ENCODE peak calls at places on chromosomes 3 and 15, in eight cellular contexts. O is body of pancreas, H is heart left ventricle, Y is IMR-90, V is Peyer's patch, J is ovary, M is endothelial cell of umbilical vein, P is uterus. L is an unnamed sample. For H3K27me3, the result is how much of the 10 kb centered on the place peaks cover.

GRCh38 chr3:61772439-61772838 is 211.1 kb downstream of the PTPRG start:
- DNase-seq in O (no peak), H (no peak), Y (peak), V (no peak), J (no peak), M (no peak), P (no peak), L (no peak)

GRCh38 chr3:194750409-194750808 is 64.7 kb downstream of the FAM43A start:
- DNase-seq in O (no peak), H (no peak), Y (no peak), V (no peak), J (no peak), M (no peak), P (no peak), L (no peak)

GRCh38 chr3:62379206-62379834 is 6.0 kb upstream of the FEZF2 start:
- DNase-seq in O (no peak), H (no peak), Y (no peak), V (no peak), J (no peak), M (no peak), P (no peak), L (no peak)

GRCh38 chr3:127158614-127159221 is 34.2 kb upstream of the PRR23E start:
- DNase-seq in O (no peak), H (no peak), Y (no peak), V (no peak), J (no peak), M (peak), P (no peak), L (no peak)

GRCh38 chr3:87307805-87308204 is 31.4 kb upstream of the POU1F1 start:
- DNase-seq in O (no peak), H (no peak), Y (no peak), V (no peak), J (no peak), M (no peak), P (no peak), L (no peak)

GRCh38 chr15:48674876-48675275 is 29.4 kb upstream of the FBN1 start:
- DNase-seq in O (no peak), H (no peak), Y (peak), V (no peak), J (no peak), M (no peak), P (no peak), L (no peak)

GRCh38 chr3:126469479-126469878 is 6.2 kb downstream of the ZXDC start:
- DNase-seq in O (peak), H (no peak), Y (no peak), V (no peak), J (no peak), M (no peak), P (peak), L (no peak)

GRCh38 chr3:25728101-25728500 is 55.1 kb downstream of the NGLY1 start:
- DNase-seq in O (no peak), H (no peak), Y (peak), V (no peak), J (no peak), M (no peak), P (no peak), L (no peak)

GRCh38 chr3:190172751-190173150 is 52.1 kb upstream of the P3H2 start:
- DNase-seq in O (no peak), H (no peak), Y (peak), V (no peak), J (no peak), M (no peak), P (no peak), L (no peak)

GRCh38 chr3:27570421-27571106 is 86.4 kb upstream of the SLC4A7 start:
- DNase-seq in O (no peak), H (peak), Y (no peak), V (no peak), J (no peak), M (no peak), P (no peak), L (no peak)

GRCh38 chr3:60555704-60556340 is 695.4 kb downstream of the FHIT start:
- DNase-seq in O (no peak), H (no peak), Y (peak), V (no peak), J (no peak), M (no peak), P (no peak), L (no peak)

GRCh38 chr3:29644261-29644660 is 363.4 kb downstream of the RBMS3 start:
- DNase-seq in O (no peak), H (no peak), Y (no peak), V (no peak), J (no peak), M (no peak), P (no peak), L (no peak)

GRCh38 chr3:81726735-81727134 is 34.7 kb downstream of the GBE1 start:
- DNase-seq in O (no peak), H (no peak), Y (peak), V (no peak), J (no peak), M (peak), P (no peak), L (no peak)

GRCh38 chr3:126156468-126156867 is 23.9 kb downstream of the ALDH1L1 start:
- DNase-seq in O (no peak), H (no peak), Y (no peak), V (peak), J (no peak), M (no peak), P (no peak), L (no peak)

GRCh38 chr3:132321321-132321720 is 4.1 kb downstream of the ACP3 start:
- DNase-seq in O (peak), H (no peak), Y (no peak), V (no peak), J (no peak), M (no peak), P (no peak), L (no peak)

GRCh38 chr3:100221159-100221558 is 39.6 kb upstream of the TBC1D23 start:
- DNase-seq in O (no peak), H (no peak), Y (no peak), V (no peak), J (no peak), M (no peak), P (no peak), L (no peak)

GRCh38 chr3:7657214-7658112 is 796.5 kb downstream of the GRM7 start:
- DNase-seq in O (no peak), H (no peak), Y (no peak), V (no peak), J (no peak), M (no peak), P (no peak), L (no peak)

DNA sequence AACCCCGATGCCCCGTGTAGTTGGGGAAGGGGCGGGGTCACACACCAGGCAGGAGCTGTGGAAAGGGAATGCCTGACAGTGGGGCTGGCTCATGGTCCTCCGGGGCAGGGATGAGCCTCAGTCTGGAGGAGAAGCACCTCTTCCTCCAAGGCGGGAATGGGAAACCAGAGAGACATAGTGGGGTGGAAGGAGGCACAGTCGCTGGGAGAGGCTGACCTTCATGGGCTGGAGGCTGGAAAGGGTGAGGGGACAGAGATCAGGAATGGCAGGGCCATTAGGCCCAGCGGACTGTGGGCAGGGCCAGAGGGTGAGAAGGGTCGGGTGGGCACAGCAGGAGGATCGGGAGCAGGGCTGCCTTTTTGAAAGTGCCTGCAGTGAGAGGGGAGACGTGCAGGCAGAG is 65.8 kb upstream of the LINGO1 start:
- DNase-seq in O (no peak), H (no peak), Y (no peak), V (no peak), J (no peak), M (no peak), P (no peak), L (no peak)
- H3K27me3 ChIP-seq in O (under half), H (under half), Y (under half), V (under half), J (under half), M (under half), P (under half), L (half or more)

DNA sequence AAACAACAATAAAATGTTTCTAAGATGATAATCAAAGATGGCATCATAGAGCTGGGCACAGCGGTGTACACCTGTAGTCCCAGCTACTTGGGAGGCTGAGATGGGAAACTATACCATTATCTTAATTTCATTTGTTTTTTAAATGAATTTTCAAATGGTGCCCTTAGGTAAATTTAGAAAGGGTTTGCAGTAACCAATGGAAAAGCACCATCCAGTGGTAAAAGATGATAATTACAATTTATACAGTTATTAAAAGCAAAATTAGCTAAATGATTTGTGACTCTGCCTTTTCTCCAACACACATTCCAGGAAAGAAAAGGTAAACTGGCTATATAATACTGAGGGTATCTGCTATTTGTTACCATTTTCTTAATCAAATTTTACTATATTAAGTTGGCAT is 14.4 kb upstream of the ANKRD28 start:
- DNase-seq in O (no peak), H (no peak), Y (peak), V (no peak), J (no peak), M (peak), P (no peak), L (no peak)
- TF ChIP-seq CTCF in O (peak), H (peak), Y (peak), V (peak), J (peak), M (peak), P (peak), L (peak)

GRCh38 chr3:71064976-71065763 is 518.4 kb downstream of the FOXP1 start:
- DNase-seq in O (peak), H (peak), Y (peak), V (peak), J (peak), M (peak), P (peak), L (no peak)

GRCh38 chr3:71064288-71064975 is 519.1 kb downstream of the FOXP1 start:
- DNase-seq in O (no peak), H (peak), Y (peak), V (peak), J (peak), M (peak), P (peak), L (no peak)

GRCh38 chr3:71062920-71063767 is 520.4 kb downstream of the FOXP1 start:
- DNase-seq in O (no peak), H (no peak), Y (peak), V (no peak), J (no peak), M (peak), P (no peak), L (no peak)

GRCh38 chr3:71062037-71062919 is 521.2 kb downstream of the FOXP1 start:
- DNase-seq in O (no peak), H (no peak), Y (peak), V (no peak), J (no peak), M (peak), P (no peak), L (no peak)

DNA sequence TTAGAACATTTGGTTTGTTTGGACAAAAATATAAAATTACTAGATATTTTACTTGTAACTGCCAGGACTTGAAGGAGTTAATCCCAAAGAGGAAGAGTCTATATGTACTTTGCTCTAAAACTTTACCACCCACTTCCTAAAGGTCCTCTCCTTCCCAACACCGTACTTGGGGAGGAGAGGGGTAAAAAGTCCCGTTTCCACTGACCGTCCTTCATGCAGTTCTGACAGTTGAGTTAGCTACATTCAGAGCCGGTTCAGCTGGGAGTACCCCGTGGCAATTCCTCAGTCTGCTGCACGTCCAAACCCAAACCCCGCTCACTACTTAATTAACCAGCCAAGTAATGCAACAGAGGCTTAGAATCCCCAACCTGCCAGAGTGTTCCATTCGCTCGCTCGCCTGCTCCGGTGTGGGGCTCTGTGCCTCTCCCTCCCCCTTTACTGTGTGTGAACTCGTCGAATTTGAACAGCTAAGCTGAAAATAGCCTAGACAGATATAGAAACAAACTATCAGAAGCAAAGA is 519.7 kb downstream of the FOXP1 start:
- DNase-seq in O (peak), H (peak), Y (peak), V (peak), J (peak), M (no peak), P (peak), L (no peak)
- TF ChIP-seq POLR2A in O (no peak), H (no peak), Y (peak), V (peak), J (no peak), M (peak), P (no peak), L (no peak)

GRCh38 chr3:167669699-167670098 is 16.0 kb upstream of the WDR49 start:
- DNase-seq in O (no peak), H (no peak), Y (no peak), V (no peak), J (no peak), M (no peak), P (no peak), L (no peak)
- H3K27me3 ChIP-seq in O (under half), H (under half), Y (under half), V (under half), J (under half), M (under half), P (under half), L (under half)

GRCh38 chr3:163916596-163917560 is 1161.4 kb downstream of the SI start:
- DNase-seq in O (peak), H (no peak), Y (no peak), V (no peak), J (no peak), M (no peak), P (no peak), L (no peak)
- TF ChIP-seq CTCF in O (peak), H (no peak), Y (no peak), V (no peak), J (no peak), M (no peak), P (no peak), L (no peak)

GRCh38 chr3:37991823-37992222 is 1.2 kb downstream of the VILL start:
- DNase-seq in O (no peak), H (peak), Y (no peak), V (no peak), J (no peak), M (no peak), P (no peak), L (peak)

GRCh38 chr3:37993811-37994638 is 3.4 kb downstream of the VILL start:
- DNase-seq in O (peak), H (peak), Y (peak), V (peak), J (peak), M (peak), P (peak), L (peak)

GRCh38 chr3:37993067-37993809 is 2.7 kb downstream of the VILL start:
- DNase-seq in O (no peak), H (no peak), Y (no peak), V (no peak), J (no peak), M (no peak), P (no peak), L (no peak)

GRCh38 chr3:37991109-37991508 is 523 bp downstream of the VILL start:
- DNase-seq in O (no peak), H (no peak), Y (no peak), V (no peak), J (no peak), M (no peak), P (no peak), L (no peak)

DNA sequence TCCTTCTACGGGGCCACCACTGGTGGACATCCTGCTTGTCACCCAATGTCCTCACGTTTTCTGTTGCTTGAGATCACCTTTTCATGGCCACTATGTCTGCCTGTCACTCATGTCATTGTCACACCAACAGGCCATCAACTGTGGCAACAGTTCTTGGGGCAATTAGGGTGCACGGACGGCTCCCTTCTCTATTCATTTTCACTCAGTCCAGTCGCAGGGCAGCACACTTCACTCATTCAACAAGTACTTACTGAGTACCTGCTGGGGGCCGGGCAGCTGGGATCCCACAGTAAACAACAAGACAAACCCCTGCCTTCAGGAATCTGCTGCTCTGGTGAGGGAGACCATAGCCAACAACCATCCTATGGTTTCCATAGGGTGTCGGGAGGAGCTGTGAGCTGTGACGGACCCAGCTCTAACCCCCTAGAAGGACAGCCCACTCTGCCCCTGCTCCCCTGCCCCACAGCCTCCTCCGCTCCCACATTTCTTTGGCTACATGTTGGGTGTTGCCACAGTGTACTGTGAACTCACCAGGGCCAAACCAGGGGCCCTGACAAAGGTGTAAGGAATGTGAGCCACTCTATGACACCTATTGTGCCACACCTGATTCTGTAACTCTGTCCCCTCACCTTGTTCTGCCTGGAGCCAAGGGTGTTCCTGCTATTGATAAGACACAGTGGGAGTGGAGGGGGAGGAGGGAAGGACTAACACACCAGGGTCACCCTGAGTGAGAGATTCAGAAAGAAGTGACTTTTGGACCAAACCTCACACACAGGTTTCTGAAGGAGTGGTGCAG is 1.9 kb downstream of the VILL start:
- DNase-seq in O (peak), H (peak), Y (no peak), V (no peak), J (no peak), M (no peak), P (no peak), L (no peak)
- TF ChIP-seq POLR2A in O (no peak), H (no peak), Y (no peak), V (peak), J (no peak), M (no peak), P (no peak), L (no peak)

GRCh38 chr3:152623286-152623685 is 211.6 kb upstream of the P2RY1 start:
- DNase-seq in O (no peak), H (no peak), Y (no peak), V (no peak), J (no peak), M (no peak), P (no peak), L (no peak)

GRCh38 chr3:152622813-152623167 is 212.1 kb upstream of the P2RY1 start:
- DNase-seq in O (no peak), H (no peak), Y (no peak), V (no peak), J (no peak), M (no peak), P (no peak), L (no peak)

GRCh38 chr3:152629363-152630122 is 205.4 kb upstream of the P2RY1 start:
- DNase-seq in O (no peak), H (no peak), Y (no peak), V (no peak), J (no peak), M (no peak), P (no peak), L (no peak)

GRCh38 chr3:152621967-152622812 is 212.7 kb upstream of the P2RY1 start:
- DNase-seq in O (no peak), H (no peak), Y (no peak), V (no peak), J (no peak), M (no peak), P (no peak), L (no peak)

GRCh38 chr3:152626226-152626625 is 208.7 kb upstream of the P2RY1 start:
- DNase-seq in O (no peak), H (no peak), Y (no peak), V (no peak), J (no peak), M (no peak), P (no peak), L (no peak)
- H3K27me3 ChIP-seq in O (under half), H (under half), Y (under half), V (under half), J (under half), M (under half), P (under half), L (under half)

GRCh38 chr15:94526071-94526689 is 294.8 kb downstream of the MCTP2 start:
- DNase-seq in O (no peak), H (no peak), Y (no peak), V (no peak), J (no peak), M (no peak), P (no peak), L (no peak)
- TF ChIP-seq CTCF in O (no peak), H (peak), Y (no peak), V (peak), J (no peak), M (no peak), P (no peak), L (no peak)